ENCODE peak calls at places on chromosome 9, in seven cellular contexts. T, W, U, N, V, K and O are unnamed samples.

GRCh38 chr9:101791938-101792337 is 53.5 kb upstream of the GRIN3A start:
- DNase-seq in T (peak; percentile 37), W (peak; percentile 31), U (peak; percentile 10), N (peak; percentile 19), V (peak; percentile 77), K (no peak), O (peak; percentile 56)

GRCh38 chr9:82991684-82992083 is 71.3 kb downstream of the RASEF start:
- DNase-seq in T (peak; percentile 30), W (peak; percentile 77), U (no peak), N (no peak), V (no peak), K (no peak), O (no peak)

GRCh38 chr9:129838707-129839259 is 3.5 kb downstream of the USP20 start:
- DNase-seq in T (no peak), W (no peak), U (no peak), N (no peak), V (no peak), K (no peak), O (no peak)

GRCh38 chr9:104094534-104095020 is 468 bp downstream of the SMC2 start:
- DNase-seq in T (no peak), W (peak; percentile 9), U (no peak), N (no peak), V (no peak), K (no peak), O (no peak)

GRCh38 chr9:83235524-83235923 is 172.6 kb upstream of the RASEF start:
- DNase-seq in T (no peak), W (no peak), U (no peak), N (no peak), V (no peak), K (no peak), O (no peak)

GRCh38 chr9:136133191-136133958 is 14.7 kb upstream of the TMEM250 start:
- DNase-seq in T (peak; percentile 93), W (no peak), U (no peak), N (peak; percentile 95), V (peak; percentile 80), K (no peak), O (peak; percentile 70)

GRCh38 chr9:94875300-94876063 is 149.0 kb downstream of the AOPEP start:
- DNase-seq in T (no peak), W (no peak), U (no peak), N (no peak), V (peak; percentile 2), K (peak; percentile 52), O (no peak)

GRCh38 chr9:94611638-94612068 is 18.0 kb upstream of the FBP2 start:
- DNase-seq in T (no peak), W (no peak), U (no peak), N (no peak), V (no peak), K (no peak), O (no peak)

GRCh38 chr9:136831720-136832104 is 10.6 kb upstream of the AJM1 start:
- DNase-seq in T (no peak), W (no peak), U (no peak), N (no peak), V (no peak), K (no peak), O (no peak)

DNA sequence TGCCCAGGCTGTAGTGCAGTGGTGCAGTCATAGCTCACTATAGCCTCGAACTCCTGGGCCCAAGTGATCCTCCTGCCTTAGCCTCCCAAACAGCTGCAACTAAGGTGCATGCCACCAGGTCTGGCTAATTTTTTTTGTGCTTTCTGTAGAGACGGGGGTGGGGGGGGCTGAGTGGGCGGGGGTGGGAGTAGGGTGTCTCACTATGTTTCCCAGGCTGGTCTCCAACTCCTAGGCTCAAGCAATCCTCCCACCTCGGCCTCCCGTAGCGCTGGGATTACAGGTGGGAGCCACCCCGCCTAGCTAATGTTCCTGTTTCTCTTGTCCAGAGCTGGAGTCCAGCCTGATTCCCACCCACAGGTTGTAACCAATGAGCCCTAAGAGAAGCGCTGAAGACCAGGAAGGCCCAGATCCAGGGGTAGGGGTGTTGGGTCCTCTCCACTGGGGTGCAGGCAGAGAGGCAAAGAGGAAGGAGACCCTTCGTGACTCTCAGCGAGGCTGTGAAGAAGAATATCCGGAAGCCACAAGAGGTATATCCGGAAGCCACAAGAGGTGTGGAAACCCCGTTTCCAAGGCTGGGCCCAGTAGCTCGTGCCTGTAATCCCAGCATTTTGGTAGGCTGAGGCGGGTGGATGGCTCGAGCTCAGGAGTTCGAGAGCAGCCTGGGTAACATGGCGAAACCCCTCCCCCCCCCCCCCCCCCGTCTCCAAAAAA is 837 bp upstream of the BBLN start:
- DNase-seq in T (no peak), W (peak; percentile 43), U (peak; percentile 18), N (peak; percentile 69), V (no peak), K (peak; percentile 37), O (no peak)
- TF ChIP-seq JUND in T (no peak), W (no peak), U (no peak), N (no peak), V (no peak), K (no peak), O (no peak)

GRCh38 chr9:132810314-132810713 is 67.8 kb downstream of the AK8 start:
- DNase-seq in T (no peak), W (no peak), U (no peak), N (no peak), V (no peak), K (no peak), O (no peak)
- TF ChIP-seq JUND in T (no peak), W (no peak), U (no peak), N (no peak), V (no peak), K (no peak), O (no peak)

GRCh38 chr9:124006448-124007156 is 5.0 kb upstream of the LHX2 start:
- DNase-seq in T (no peak), W (no peak), U (no peak), N (no peak), V (no peak), K (no peak), O (no peak)
- TF ChIP-seq JUND in T (no peak), W (no peak), U (no peak), N (no peak), V (no peak), K (no peak), O (no peak)

GRCh38 chr9:116286287-116286686 is 132.7 kb downstream of the PAPPA start:
- DNase-seq in T (no peak), W (no peak), U (no peak), N (no peak), V (peak; percentile 68), K (no peak), O (no peak)
- TF ChIP-seq JUND in T (no peak), W (no peak), U (no peak), N (no peak), V (no peak), K (no peak), O (no peak)

GRCh38 chr9:121748727-121749546 is 97.5 kb downstream of the DAB2IP start:
- DNase-seq in T (no peak), W (peak; percentile 26), U (no peak), N (no peak), V (no peak), K (no peak), O (no peak)
- TF ChIP-seq JUND in T (no peak), W (no peak), U (no peak), N (no peak), V (no peak), K (no peak), O (no peak)

GRCh38 chr9:76459691-76460635 is 981 bp downstream of the GCNT1 start:
- DNase-seq in T (peak; percentile 21), W (peak; percentile 13), U (peak; percentile 35), N (peak; percentile 23), V (peak; percentile 65), K (no peak), O (peak; percentile 27)

GRCh38 chr9:76464706-76465105 is 5.7 kb downstream of the GCNT1 start:
- DNase-seq in T (no peak), W (no peak), U (no peak), N (no peak), V (no peak), K (no peak), O (no peak)

GRCh38 chr9:76465442-76466298 is 6.7 kb downstream of the GCNT1 start:
- DNase-seq in T (no peak), W (no peak), U (no peak), N (no peak), V (no peak), K (no peak), O (no peak)

GRCh38 chr9:76466299-76466605 is 7.3 kb downstream of the GCNT1 start:
- DNase-seq in T (no peak), W (no peak), U (no peak), N (no peak), V (no peak), K (no peak), O (no peak)

DNA sequence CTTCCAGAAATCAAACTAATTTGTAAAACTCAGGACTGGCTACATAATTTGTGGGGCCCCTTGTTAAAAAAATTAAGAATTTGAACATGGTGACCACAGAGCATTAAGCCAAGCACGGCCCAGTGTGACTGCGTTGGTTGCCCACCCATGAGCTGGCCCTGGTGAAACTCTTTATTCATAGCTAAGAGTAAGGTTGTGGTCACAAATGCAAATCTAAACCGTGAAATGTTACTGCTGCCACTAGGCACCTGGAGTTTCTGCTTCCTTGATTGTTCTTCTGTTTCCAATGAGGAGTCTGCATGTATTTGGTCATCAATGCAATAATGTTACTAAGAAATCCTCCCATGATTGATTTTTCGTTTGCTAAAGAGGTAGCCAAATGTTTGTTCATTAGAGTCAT is 4.2 kb downstream of the GCNT1 start:
- DNase-seq in T (no peak), W (no peak), U (no peak), N (no peak), V (no peak), K (no peak), O (no peak)
- TF ChIP-seq JUND in T (no peak), W (no peak), U (no peak), N (no peak), V (no peak), K (no peak), O (no peak)